ENCODE peak calls at places on chromosomes 1 and 21, in seven cellular contexts. Q, C, J, Z, D, X and G are unnamed samples.

GRCh38 chr1:206693029-206693428 is 8.3 kb downstream of the MAPKAPK2 start:
- DNase-seq in D (no peak), X (no peak), C (no peak), Z (no peak), Q (no peak), J (no peak), G (no peak)

GRCh38 chr1:80542231-80542630 is 1258.5 kb upstream of the ADGRL2 start:
- DNase-seq in X (no peak), Z (no peak), C (no peak), J (no peak), D (no peak), Q (no peak), G (no peak)

GRCh38 chr1:159250817-159251216 is 46.1 kb downstream of the ACKR1 start:
- DNase-seq in J (no peak), Q (no peak), C (no peak), X (no peak), D (no peak), Z (no peak), G (no peak)

GRCh38 chr21:33684923-33685560 is 42.7 kb downstream of the ITSN1 start:
- DNase-seq in X (no peak), D (no peak), J (no peak), Q (no peak), Z (no peak), C (no peak), G (no peak)

GRCh38 chr1:201562659-201563405 is 23.9 kb downstream of the NAV1 start:
- DNase-seq in X (no peak), Q (no peak), C (no peak), Z (no peak), J (no peak), D (no peak), G (no peak)

GRCh38 chr21:38503588-38503987 is 5.3 kb upstream of the ERG start:
- DNase-seq in C (no peak), Q (no peak), D (no peak), X (no peak), J (no peak), Z (no peak), G (no peak)

GRCh38 chr1:201774224-201774982 is 54.6 kb upstream of the IPO9 start:
- DNase-seq in C (no peak), D (no peak), Z (no peak), J (no peak), Q (no peak), X (no peak), G (no peak)

GRCh38 chr1:1124786-1125642 is 9.1 kb upstream of the C1orf159 start:
- DNase-seq in Z (no peak), X (no peak), D (no peak), Q (no peak), C (no peak), J (no peak), G (no peak)

GRCh38 chr1:194618101-194618500 is 1431.7 kb upstream of the B3GALT2 start:
- DNase-seq in Z (no peak), D (no peak), Q (no peak), C (no peak), X (no peak), J (no peak), G (no peak)

GRCh38 chr1:103256490-103256889 is 148.2 kb upstream of the COL11A1 start:
- DNase-seq in Q (no peak), Z (no peak), D (no peak), X (no peak), J (no peak), C (no peak), G (no peak)